ENCODE peak calls at places on chromosomes 11 and 22, in four cellular contexts. One of them, this sample, is unnamed.

GRCh38 chr11:121589946-121590537 is 137.3 kb upstream of the SORL1-AS1 start:
- DNase-seq in IMR-90: no peak
- DNase-seq in ovary: no peak
- DNase-seq in uterus: no peak
- DNase-seq in this sample: no peak

GRCh38 chr11:115893701-115894100 is 389.5 kb upstream of the CADM1 start:
- DNase-seq in IMR-90: peak; percentile 10
- DNase-seq in ovary: no peak
- DNase-seq in uterus: no peak
- DNase-seq in this sample: no peak

GRCh38 chr22:17257578-17257977 is 38.3 kb upstream of the ADA2 start:
- DNase-seq in IMR-90: no peak
- DNase-seq in ovary: no peak
- DNase-seq in uterus: no peak
- DNase-seq in this sample: no peak

GRCh38 chr22:50516068-50516467 is 8.0 kb downstream of the NCAPH2 start:
- DNase-seq in IMR-90: no peak
- DNase-seq in ovary: no peak
- DNase-seq in uterus: no peak
- DNase-seq in this sample: no peak

GRCh38 chr11:11450744-11451362 is 97.8 kb upstream of the CSNK2A3 start:
- DNase-seq in IMR-90: peak; percentile 87
- DNase-seq in ovary: no peak
- DNase-seq in uterus: no peak
- DNase-seq in this sample: no peak

GRCh38 chr11:5007561-5007960 is 12.9 kb downstream of the OR51L1 start:
- DNase-seq in IMR-90: no peak
- DNase-seq in ovary: no peak
- DNase-seq in uterus: no peak
- DNase-seq in this sample: no peak

GRCh38 chr11:34176980-34177319 is 71.5 kb downstream of the NAT10 start:
- DNase-seq in IMR-90: no peak
- DNase-seq in ovary: no peak
- DNase-seq in uterus: no peak
- DNase-seq in this sample: no peak

GRCh38 chr22:35592418-35592967 is 24.6 kb downstream of the MB start:
- DNase-seq in IMR-90: no peak
- DNase-seq in ovary: peak; percentile 36
- DNase-seq in uterus: no peak
- DNase-seq in this sample: no peak

GRCh38 chr11:29328961-29329441 is 687.8 kb downstream of the KCNA4 start:
- DNase-seq in IMR-90: peak; percentile 95
- DNase-seq in ovary: no peak
- DNase-seq in uterus: no peak
- DNase-seq in this sample: peak; percentile 62

GRCh38 chr22:41201146-41201545 is 4.0 kb upstream of the L3MBTL2 start:
- DNase-seq in IMR-90: no peak
- DNase-seq in ovary: no peak
- DNase-seq in uterus: no peak
- DNase-seq in this sample: no peak

GRCh38 chr22:21835378-21835777 is 32.1 kb downstream of the MAPK1 start:
- DNase-seq in IMR-90: no peak
- DNase-seq in ovary: no peak
- DNase-seq in uterus: no peak
- DNase-seq in this sample: no peak

GRCh38 chr22:40178417-40179409 is 988 bp downstream of the TNRC6B start:
- DNase-seq in IMR-90: peak; percentile 57
- DNase-seq in ovary: no peak
- DNase-seq in uterus: no peak
- DNase-seq in this sample: peak; percentile 55

GRCh38 chr22:30305519-30305905 is 16.2 kb upstream of the CASTOR1 start:
- DNase-seq in IMR-90: no peak
- DNase-seq in ovary: peak; percentile 43
- DNase-seq in uterus: peak; percentile 71
- DNase-seq in this sample: no peak

GRCh38 chr11:134330611-134331564 is 900 bp upstream of the GLB1L2 start:
- DNase-seq in IMR-90: no peak
- DNase-seq in ovary: no peak
- DNase-seq in uterus: no peak
- DNase-seq in this sample: no peak

GRCh38 chr11:96238563-96239166 is 104.3 kb downstream of the MAML2 start:
- DNase-seq in IMR-90: peak; percentile 72
- DNase-seq in ovary: no peak
- DNase-seq in uterus: no peak
- DNase-seq in this sample: no peak

GRCh38 chr11:96241351-96241841 is 101.6 kb downstream of the MAML2 start:
- DNase-seq in IMR-90: no peak
- DNase-seq in ovary: no peak
- DNase-seq in uterus: no peak
- DNase-seq in this sample: no peak

GRCh38 chr11:96237759-96238158 is 105.2 kb downstream of the MAML2 start:
- DNase-seq in IMR-90: no peak
- DNase-seq in ovary: no peak
- DNase-seq in uterus: no peak
- DNase-seq in this sample: no peak

GRCh38 chr11:96242971-96243647 is 99.9 kb downstream of the MAML2 start:
- DNase-seq in IMR-90: peak; percentile 98
- DNase-seq in ovary: peak; percentile 94
- DNase-seq in uterus: peak; percentile 94
- DNase-seq in this sample: peak; percentile 98

DNA sequence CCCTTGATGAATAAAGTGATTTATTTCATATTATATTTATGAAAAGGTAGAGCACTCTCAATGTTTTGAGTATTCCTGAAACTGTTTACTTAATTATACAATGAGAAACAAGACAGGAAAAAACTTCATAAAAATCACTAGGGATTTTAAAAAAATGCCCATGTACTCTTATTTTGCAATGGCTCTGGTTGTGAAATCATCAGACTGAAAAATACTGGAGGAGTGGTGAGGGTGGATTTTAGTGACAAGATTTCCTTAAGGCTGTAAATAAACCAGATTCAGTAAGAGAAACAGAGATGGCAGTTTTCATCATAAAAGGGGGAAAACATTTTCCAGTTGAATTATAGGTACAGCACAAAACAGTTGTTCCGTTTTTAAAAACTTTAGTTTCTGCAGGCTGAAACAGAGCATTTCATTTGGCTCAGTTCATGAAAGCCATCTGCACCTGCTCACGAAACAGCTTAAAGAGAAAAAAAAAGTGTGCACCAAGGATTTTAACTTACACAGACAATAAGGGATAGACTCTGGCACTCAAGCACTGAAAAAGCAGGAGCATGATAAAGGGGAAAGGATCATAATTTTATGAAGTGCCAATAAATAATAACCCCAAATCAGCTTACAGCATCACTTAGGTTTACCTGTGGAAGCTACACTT is 100.7 kb downstream of the MAML2 start:
- DNase-seq in IMR-90: no peak
- DNase-seq in ovary: no peak
- DNase-seq in uterus: no peak
- DNase-seq in this sample: no peak
- H3K4me3 ChIP-seq in IMR-90: no peak overlapping the region
- H3K4me3 ChIP-seq in ovary: no peak overlapping the region
- H3K4me3 ChIP-seq in uterus: no peak overlapping the region
- H3K4me3 ChIP-seq in this sample: peak overlapping the region; percentile 57

GRCh38 chr22:37328017-37328416 is 45.7 kb downstream of the CYTH4 start:
- DNase-seq in IMR-90: peak; percentile 93
- DNase-seq in ovary: no peak
- DNase-seq in uterus: no peak
- DNase-seq in this sample: peak; percentile 88

GRCh38 chr22:37331811-37332536 is 49.7 kb downstream of the CYTH4 start:
- DNase-seq in IMR-90: peak; percentile 38
- DNase-seq in ovary: no peak
- DNase-seq in uterus: no peak
- DNase-seq in this sample: no peak

GRCh38 chr22:37329239-37330140 is 47.2 kb downstream of the CYTH4 start:
- DNase-seq in IMR-90: peak; percentile 31
- DNase-seq in ovary: no peak
- DNase-seq in uterus: no peak
- DNase-seq in this sample: peak; percentile 84

GRCh38 chr22:37331034-37331428 is 48.7 kb downstream of the CYTH4 start:
- DNase-seq in IMR-90: peak; percentile 79
- DNase-seq in ovary: no peak
- DNase-seq in uterus: no peak
- DNase-seq in this sample: peak; percentile 84

GRCh38 chr22:37330200-37331033 is 48.1 kb downstream of the CYTH4 start:
- DNase-seq in IMR-90: peak; percentile 90
- DNase-seq in ovary: no peak
- DNase-seq in uterus: no peak
- DNase-seq in this sample: peak; percentile 86
- TF ChIP-seq CTCF in IMR-90: peak; percentile 33
- TF ChIP-seq CTCF in ovary: no peak
- TF ChIP-seq CTCF in uterus: no peak
- TF ChIP-seq CTCF in this sample: no peak

DNA sequence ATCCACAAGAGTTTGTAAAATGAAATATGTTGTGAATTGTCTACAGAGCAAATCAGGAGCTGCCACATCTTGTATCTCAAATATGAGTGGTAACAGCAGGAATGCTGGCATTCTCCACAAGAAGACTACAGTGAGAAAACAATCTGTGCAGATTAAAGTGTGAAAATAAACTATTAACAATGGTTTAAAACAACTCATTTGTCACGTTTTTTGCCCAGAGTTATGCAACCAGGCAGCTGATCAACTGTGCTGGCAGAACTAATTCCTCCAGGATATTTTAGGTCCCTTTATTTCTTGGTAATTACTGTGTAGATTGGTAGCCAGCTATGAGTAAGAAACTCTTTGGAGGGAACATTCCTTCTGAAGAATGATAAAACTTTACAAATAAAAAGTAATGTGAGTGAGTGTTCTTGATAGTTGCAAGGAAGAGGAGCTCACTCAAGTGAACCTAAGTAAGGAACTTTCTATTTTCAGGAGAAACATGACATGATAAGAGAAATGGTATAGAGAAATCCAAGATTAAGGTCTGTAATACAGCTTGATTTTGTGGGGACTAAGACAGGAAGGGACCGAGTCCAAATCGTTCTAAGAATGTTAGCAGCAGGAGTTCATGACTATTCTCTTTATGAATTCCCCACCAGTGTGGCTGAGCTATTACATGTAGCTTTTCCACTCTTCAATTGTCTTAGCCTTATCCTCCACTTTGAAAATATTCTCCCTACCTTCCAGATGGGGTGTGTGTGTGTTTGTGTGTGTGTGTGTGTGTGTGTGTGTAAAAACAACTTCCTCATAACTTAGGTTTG is 698.8 kb upstream of the ARHGAP42 start:
- DNase-seq in IMR-90: no peak
- DNase-seq in ovary: no peak
- DNase-seq in uterus: no peak
- DNase-seq in this sample: no peak
- H3K4me3 ChIP-seq in IMR-90: no peak overlapping the region
- H3K4me3 ChIP-seq in ovary: no peak overlapping the region
- H3K4me3 ChIP-seq in uterus: no peak overlapping the region
- H3K4me3 ChIP-seq in this sample: no peak overlapping the region

DNA sequence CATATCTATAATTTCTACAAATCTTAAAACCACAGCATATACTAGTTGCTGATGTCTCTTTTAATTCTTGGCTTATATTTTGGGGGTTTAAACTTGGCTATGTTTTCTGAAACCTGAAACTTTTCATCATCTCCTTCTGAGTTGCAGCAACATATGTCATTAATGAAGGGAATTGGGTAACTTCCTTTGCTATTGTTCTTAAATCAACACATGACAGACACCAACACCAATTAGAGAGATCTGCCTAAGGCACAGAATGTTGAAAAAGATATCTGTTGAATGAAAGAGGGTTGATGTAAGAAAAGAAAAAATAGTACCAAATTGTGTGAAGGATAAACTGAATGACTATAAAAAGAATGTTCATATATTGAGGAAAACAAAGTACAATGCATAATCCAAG is 10.3 kb upstream of the GAS2 start:
- DNase-seq in IMR-90: no peak
- DNase-seq in ovary: no peak
- DNase-seq in uterus: no peak
- DNase-seq in this sample: no peak
- TF ChIP-seq CTCF in IMR-90: no peak
- TF ChIP-seq CTCF in ovary: no peak
- TF ChIP-seq CTCF in uterus: no peak
- TF ChIP-seq CTCF in this sample: no peak

DNA sequence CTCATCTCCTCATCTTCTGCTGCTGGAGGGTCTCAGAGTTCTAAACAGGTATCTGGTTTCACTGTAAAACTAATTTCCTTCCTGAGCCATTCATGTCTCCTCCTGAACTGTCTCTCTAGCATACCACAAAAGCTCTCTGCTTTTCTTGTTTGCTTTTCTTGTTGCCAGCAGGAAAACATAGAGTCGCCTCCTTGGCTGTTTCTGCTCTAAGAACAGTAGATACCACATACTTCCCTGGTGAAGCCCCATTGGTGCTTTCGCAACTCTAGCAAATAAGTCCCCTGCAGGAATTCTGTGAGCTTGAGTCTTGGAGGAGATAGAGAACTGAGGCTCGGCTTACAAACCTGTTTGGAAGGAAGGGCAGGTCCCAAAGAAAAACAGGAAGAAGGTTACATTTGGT is 7.0 kb downstream of the DIXDC1 start:
- DNase-seq in IMR-90: peak; percentile 87
- DNase-seq in ovary: no peak
- DNase-seq in uterus: no peak
- DNase-seq in this sample: peak; percentile 92
- H3K4me3 ChIP-seq in IMR-90: no peak overlapping the region
- H3K4me3 ChIP-seq in ovary: no peak overlapping the region
- H3K4me3 ChIP-seq in uterus: no peak overlapping the region
- H3K4me3 ChIP-seq in this sample: no peak overlapping the region

DNA sequence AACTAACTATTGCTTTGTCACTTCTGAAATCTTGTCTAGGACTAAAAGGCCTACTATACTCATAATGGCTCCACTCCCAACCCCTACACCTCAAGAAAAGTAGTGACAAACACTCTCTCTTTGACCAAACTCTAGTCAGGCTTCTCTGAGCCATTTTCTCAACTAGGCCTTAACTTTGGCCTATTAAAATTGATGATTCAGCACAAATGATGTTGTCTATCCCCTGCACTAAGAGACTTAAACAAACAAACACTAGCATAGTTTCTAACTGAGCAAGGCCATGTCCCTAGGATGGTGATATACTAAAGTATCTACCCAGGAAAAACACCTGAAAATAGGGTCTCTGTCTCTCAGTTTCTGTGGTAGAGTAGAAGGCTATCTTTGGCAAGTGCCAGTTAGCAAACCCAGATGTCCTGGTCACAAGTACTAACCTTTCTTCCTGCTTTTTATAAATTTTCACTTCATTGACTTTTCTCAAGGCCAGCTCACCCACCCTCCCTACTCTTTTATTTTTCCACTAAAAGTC is 219.7 kb upstream of the ANO3 start:
- DNase-seq in IMR-90: no peak
- DNase-seq in ovary: no peak
- DNase-seq in uterus: no peak
- DNase-seq in this sample: no peak
- TF ChIP-seq CTCF in IMR-90: no peak
- TF ChIP-seq CTCF in ovary: no peak
- TF ChIP-seq CTCF in uterus: no peak
- TF ChIP-seq CTCF in this sample: no peak

DNA sequence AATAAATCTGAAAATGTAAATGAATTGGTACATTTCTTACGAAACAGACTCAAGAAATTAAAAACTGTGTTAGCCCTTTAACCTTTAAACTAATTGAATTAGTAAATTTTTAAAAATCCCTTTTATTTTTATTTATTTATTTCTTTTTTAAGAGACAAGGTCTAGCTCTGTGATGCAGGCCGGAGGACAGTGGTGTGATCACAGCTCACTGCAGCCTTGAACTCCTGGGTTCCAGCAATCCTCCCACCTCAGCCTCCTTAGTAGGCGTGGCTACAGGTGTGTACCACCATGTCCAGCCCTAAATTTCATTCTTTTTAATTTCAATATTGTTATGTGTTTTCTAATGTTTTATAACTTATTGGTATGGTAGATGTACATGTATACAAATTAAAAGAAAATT is 72.6 kb downstream of the MYEOV start:
- DNase-seq in IMR-90: no peak
- DNase-seq in ovary: no peak
- DNase-seq in uterus: no peak
- DNase-seq in this sample: no peak
- H3K4me3 ChIP-seq in IMR-90: no peak overlapping the region
- H3K4me3 ChIP-seq in ovary: no peak overlapping the region
- H3K4me3 ChIP-seq in uterus: no peak overlapping the region
- H3K4me3 ChIP-seq in this sample: no peak overlapping the region